ENCODE peak calls at places on chromosomes 2 and 18, in eight cellular contexts. One of them, this sample, is unnamed. For H3K9me3, the result is how much of the 10 kb centered on the place peaks cover.

GRCh38 chr2:219997341-219997851 is 370.0 kb downstream of the SLC4A3 start:
- DNase-seq in fibroblast of lung: peak
- DNase-seq in neural progenitor cell: peak
- DNase-seq in IMR-90: peak
- DNase-seq in mammary epithelial cell: peak
- DNase-seq in K562: peak
- DNase-seq in GM23248: peak
- DNase-seq in HCT116: no peak
- DNase-seq in this sample: peak

GRCh38 chr2:86360781-86361180 is 23.4 kb upstream of the REEP1 start:
- DNase-seq in fibroblast of lung: no peak
- DNase-seq in neural progenitor cell: peak
- DNase-seq in IMR-90: no peak
- DNase-seq in mammary epithelial cell: no peak
- DNase-seq in K562: no peak
- DNase-seq in GM23248: no peak
- DNase-seq in HCT116: no peak
- DNase-seq in this sample: no peak

GRCh38 chr2:47403829-47404228 is 873 bp downstream of the MSH2 start:
- DNase-seq in fibroblast of lung: no peak
- DNase-seq in neural progenitor cell: no peak
- DNase-seq in IMR-90: peak
- DNase-seq in mammary epithelial cell: no peak
- DNase-seq in K562: peak
- DNase-seq in GM23248: no peak
- DNase-seq in HCT116: no peak
- DNase-seq in this sample: peak

GRCh38 chr2:109098251-109098920 is 30.6 kb upstream of the SH3RF3 start:
- DNase-seq in fibroblast of lung: peak
- DNase-seq in neural progenitor cell: peak
- DNase-seq in IMR-90: peak
- DNase-seq in mammary epithelial cell: peak
- DNase-seq in K562: no peak
- DNase-seq in GM23248: peak
- DNase-seq in HCT116: no peak
- DNase-seq in this sample: no peak

GRCh38 chr2:136212426-136213378 is 94.8 kb upstream of the CXCR4 start:
- DNase-seq in fibroblast of lung: no peak
- DNase-seq in neural progenitor cell: no peak
- DNase-seq in IMR-90: no peak
- DNase-seq in mammary epithelial cell: no peak
- DNase-seq in K562: no peak
- DNase-seq in GM23248: no peak
- DNase-seq in HCT116: no peak
- DNase-seq in this sample: no peak

GRCh38 chr2:31384771-31385276 is 29.7 kb downstream of the XDH start:
- DNase-seq in fibroblast of lung: peak
- DNase-seq in neural progenitor cell: no peak
- DNase-seq in IMR-90: peak
- DNase-seq in mammary epithelial cell: peak
- DNase-seq in K562: no peak
- DNase-seq in GM23248: peak
- DNase-seq in HCT116: peak
- DNase-seq in this sample: no peak

GRCh38 chr2:98560256-98560771 is 48.0 kb downstream of the COA5 start:
- DNase-seq in fibroblast of lung: peak
- DNase-seq in neural progenitor cell: no peak
- DNase-seq in IMR-90: peak
- DNase-seq in mammary epithelial cell: peak
- DNase-seq in K562: peak
- DNase-seq in GM23248: peak
- DNase-seq in HCT116: no peak
- DNase-seq in this sample: no peak

GRCh38 chr2:74834806-74835755 is 1.2 kb downstream of the HK2 start:
- DNase-seq in fibroblast of lung: peak
- DNase-seq in neural progenitor cell: peak
- DNase-seq in IMR-90: peak
- DNase-seq in mammary epithelial cell: peak
- DNase-seq in K562: peak
- DNase-seq in GM23248: peak
- DNase-seq in HCT116: no peak
- DNase-seq in this sample: peak

GRCh38 chr2:8145385-8145784 is 536.5 kb upstream of the ID2 start:
- DNase-seq in fibroblast of lung: no peak
- DNase-seq in neural progenitor cell: no peak
- DNase-seq in IMR-90: peak
- DNase-seq in mammary epithelial cell: no peak
- DNase-seq in K562: no peak
- DNase-seq in GM23248: no peak
- DNase-seq in HCT116: no peak
- DNase-seq in this sample: no peak

GRCh38 chr2:149894760-149895159 is 307.2 kb upstream of the MMADHC start:
- DNase-seq in fibroblast of lung: peak
- DNase-seq in neural progenitor cell: no peak
- DNase-seq in IMR-90: peak
- DNase-seq in mammary epithelial cell: peak
- DNase-seq in K562: no peak
- DNase-seq in GM23248: no peak
- DNase-seq in HCT116: no peak
- DNase-seq in this sample: peak

GRCh38 chr2:88218971-88219370 is 48.8 kb downstream of the THNSL2 start:
- DNase-seq in fibroblast of lung: no peak
- DNase-seq in neural progenitor cell: peak
- DNase-seq in IMR-90: no peak
- DNase-seq in mammary epithelial cell: no peak
- DNase-seq in K562: no peak
- DNase-seq in GM23248: no peak
- DNase-seq in HCT116: no peak
- DNase-seq in this sample: no peak

GRCh38 chr18:37698508-37699035 is 133.0 kb upstream of the CELF4 start:
- DNase-seq in fibroblast of lung: no peak
- DNase-seq in neural progenitor cell: no peak
- DNase-seq in IMR-90: no peak
- DNase-seq in mammary epithelial cell: no peak
- DNase-seq in K562: no peak
- DNase-seq in GM23248: no peak
- DNase-seq in HCT116: no peak
- DNase-seq in this sample: no peak

GRCh38 chr18:54734059-54734458 is 94.2 kb upstream of the RAB27B start:
- DNase-seq in fibroblast of lung: peak
- DNase-seq in neural progenitor cell: no peak
- DNase-seq in IMR-90: peak
- DNase-seq in mammary epithelial cell: peak
- DNase-seq in K562: peak
- DNase-seq in GM23248: peak
- DNase-seq in HCT116: no peak
- DNase-seq in this sample: no peak

GRCh38 chr2:158191076-158191566 is 89.4 kb downstream of the UPP2 start:
- DNase-seq in fibroblast of lung: peak
- DNase-seq in neural progenitor cell: peak
- DNase-seq in IMR-90: no peak
- DNase-seq in mammary epithelial cell: no peak
- DNase-seq in K562: no peak
- DNase-seq in GM23248: peak
- DNase-seq in HCT116: peak
- DNase-seq in this sample: peak

GRCh38 chr2:20184067-20184938 is 40.6 kb downstream of the SDC1 start:
- DNase-seq in fibroblast of lung: peak
- DNase-seq in neural progenitor cell: no peak
- DNase-seq in IMR-90: peak
- DNase-seq in mammary epithelial cell: peak
- DNase-seq in K562: no peak
- DNase-seq in GM23248: peak
- DNase-seq in HCT116: no peak
- DNase-seq in this sample: no peak

GRCh38 chr2:10272464-10272863 is 30.2 kb upstream of the HPCAL1 start:
- DNase-seq in fibroblast of lung: no peak
- DNase-seq in neural progenitor cell: no peak
- DNase-seq in IMR-90: no peak
- DNase-seq in mammary epithelial cell: no peak
- DNase-seq in K562: no peak
- DNase-seq in GM23248: no peak
- DNase-seq in HCT116: no peak
- DNase-seq in this sample: no peak

GRCh38 chr2:14693874-14694273 is 61.4 kb downstream of the LRATD1 start:
- DNase-seq in fibroblast of lung: no peak
- DNase-seq in neural progenitor cell: no peak
- DNase-seq in IMR-90: no peak
- DNase-seq in mammary epithelial cell: no peak
- DNase-seq in K562: no peak
- DNase-seq in GM23248: no peak
- DNase-seq in HCT116: no peak
- DNase-seq in this sample: no peak

GRCh38 chr2:47226124-47227040 is 71.3 kb upstream of the STPG4 start:
- DNase-seq in fibroblast of lung: no peak
- DNase-seq in neural progenitor cell: no peak
- DNase-seq in IMR-90: peak
- DNase-seq in mammary epithelial cell: no peak
- DNase-seq in K562: no peak
- DNase-seq in GM23248: no peak
- DNase-seq in HCT116: no peak
- DNase-seq in this sample: no peak

GRCh38 chr2:15038373-15039364 is 406.2 kb downstream of the LRATD1 start:
- DNase-seq in fibroblast of lung: peak
- DNase-seq in neural progenitor cell: no peak
- DNase-seq in IMR-90: peak
- DNase-seq in mammary epithelial cell: no peak
- DNase-seq in K562: no peak
- DNase-seq in GM23248: no peak
- DNase-seq in HCT116: no peak
- DNase-seq in this sample: no peak

GRCh38 chr2:1929001-1929400 is 184.7 kb upstream of the PXDN start:
- DNase-seq in fibroblast of lung: no peak
- DNase-seq in neural progenitor cell: no peak
- DNase-seq in IMR-90: no peak
- DNase-seq in mammary epithelial cell: no peak
- DNase-seq in K562: no peak
- DNase-seq in GM23248: no peak
- DNase-seq in HCT116: no peak
- DNase-seq in this sample: no peak

GRCh38 chr18:58808349-58808748 is 56.3 kb upstream of the ZNF532 start:
- DNase-seq in fibroblast of lung: no peak
- DNase-seq in neural progenitor cell: no peak
- DNase-seq in IMR-90: no peak
- DNase-seq in mammary epithelial cell: no peak
- DNase-seq in K562: no peak
- DNase-seq in GM23248: no peak
- DNase-seq in HCT116: no peak
- DNase-seq in this sample: no peak

GRCh38 chr2:164802095-164802744 is 39.4 kb downstream of the COBLL1 start:
- DNase-seq in fibroblast of lung: no peak
- DNase-seq in neural progenitor cell: no peak
- DNase-seq in IMR-90: no peak
- DNase-seq in mammary epithelial cell: no peak
- DNase-seq in K562: no peak
- DNase-seq in GM23248: no peak
- DNase-seq in HCT116: no peak
- DNase-seq in this sample: no peak

GRCh38 chr2:84971799-84972790 is 1.1 kb downstream of the KCMF1 start:
- DNase-seq in fibroblast of lung: peak
- DNase-seq in neural progenitor cell: peak
- DNase-seq in IMR-90: peak
- DNase-seq in mammary epithelial cell: no peak
- DNase-seq in K562: no peak
- DNase-seq in GM23248: peak
- DNase-seq in HCT116: no peak
- DNase-seq in this sample: peak

DNA sequence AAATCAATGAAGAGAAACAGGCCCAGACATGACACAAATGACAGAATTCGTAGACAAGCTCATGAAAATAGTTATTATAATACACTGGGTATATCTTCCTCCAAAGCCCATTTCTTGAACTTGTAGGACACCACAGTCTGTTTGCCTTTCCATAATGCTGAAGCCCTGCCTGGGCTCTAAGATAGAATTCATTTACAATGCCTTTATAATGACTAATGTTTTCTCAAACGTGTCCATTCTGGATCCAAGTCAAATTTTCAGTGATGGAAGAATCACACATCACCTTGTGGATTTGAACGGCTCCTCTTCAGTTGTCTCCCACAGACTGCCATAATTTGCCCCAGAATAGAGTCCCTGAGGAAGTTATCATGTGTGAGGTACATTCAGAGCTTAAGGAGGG is 38.1 kb downstream of the CASP8 start:
- DNase-seq in fibroblast of lung: peak
- DNase-seq in neural progenitor cell: no peak
- DNase-seq in IMR-90: peak
- DNase-seq in mammary epithelial cell: peak
- DNase-seq in K562: no peak
- DNase-seq in GM23248: peak
- DNase-seq in HCT116: no peak
- DNase-seq in this sample: no peak
- H3K9me3 ChIP-seq in fibroblast of lung: under half
- H3K9me3 ChIP-seq in neural progenitor cell: under half
- H3K9me3 ChIP-seq in IMR-90: under half
- H3K9me3 ChIP-seq in mammary epithelial cell: under half
- H3K9me3 ChIP-seq in K562: under half
- H3K9me3 ChIP-seq in GM23248: under half
- H3K9me3 ChIP-seq in HCT116: under half
- H3K9me3 ChIP-seq in this sample: under half

DNA sequence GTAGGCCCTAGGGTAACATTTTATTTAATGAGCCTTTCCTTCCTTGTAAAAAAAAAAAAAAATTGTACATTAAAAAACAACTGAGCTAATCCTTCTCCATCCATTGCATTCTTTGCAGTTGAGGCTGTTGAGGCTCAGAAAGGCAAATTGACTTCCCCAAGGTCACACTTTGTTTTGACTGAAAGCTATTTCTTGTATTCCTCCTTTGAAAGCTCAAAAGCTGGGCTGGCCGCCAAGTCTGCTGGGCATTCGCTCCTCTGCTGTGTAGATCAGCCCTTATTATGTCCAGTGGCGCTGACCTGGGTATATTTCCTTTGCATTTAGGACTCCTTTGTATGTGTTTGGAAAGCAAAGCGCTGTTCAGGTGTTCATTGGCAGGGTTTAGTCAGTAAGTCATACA is 44.0 kb downstream of the SGPP2 start:
- DNase-seq in fibroblast of lung: peak
- DNase-seq in neural progenitor cell: no peak
- DNase-seq in IMR-90: no peak
- DNase-seq in mammary epithelial cell: no peak
- DNase-seq in K562: no peak
- DNase-seq in GM23248: peak
- DNase-seq in HCT116: no peak
- DNase-seq in this sample: no peak
- H2AFZ ChIP-seq in fibroblast of lung: no peak
- H2AFZ ChIP-seq in neural progenitor cell: no peak
- H2AFZ ChIP-seq in IMR-90: no peak
- H2AFZ ChIP-seq in mammary epithelial cell: no peak
- H2AFZ ChIP-seq in K562: no peak
- H2AFZ ChIP-seq in GM23248: no peak
- H2AFZ ChIP-seq in HCT116: no peak
- H2AFZ ChIP-seq in this sample: no peak

GRCh38 chr2:45699032-45699658 is 47.7 kb downstream of the PRKCE start:
- DNase-seq in fibroblast of lung: peak
- DNase-seq in neural progenitor cell: peak
- DNase-seq in IMR-90: peak
- DNase-seq in mammary epithelial cell: peak
- DNase-seq in K562: no peak
- DNase-seq in GM23248: peak
- DNase-seq in HCT116: no peak
- DNase-seq in this sample: no peak
- H3K9ac ChIP-seq in fibroblast of lung: no peak
- H3K9ac ChIP-seq in neural progenitor cell: no peak
- H3K9ac ChIP-seq in IMR-90: no peak
- H3K9ac ChIP-seq in mammary epithelial cell: no peak
- H3K9ac ChIP-seq in K562: no peak
- H3K9ac ChIP-seq in GM23248: peak
- H3K9ac ChIP-seq in HCT116: no peak
- H3K9ac ChIP-seq in this sample: no peak

GRCh38 chr18:79733996-79734770 is 54.6 kb downstream of the CTDP1 start:
- DNase-seq in fibroblast of lung: no peak
- DNase-seq in neural progenitor cell: no peak
- DNase-seq in IMR-90: no peak
- DNase-seq in mammary epithelial cell: no peak
- DNase-seq in K562: no peak
- DNase-seq in GM23248: no peak
- DNase-seq in HCT116: no peak
- DNase-seq in this sample: no peak
- H3K9me3 ChIP-seq in fibroblast of lung: under half
- H3K9me3 ChIP-seq in neural progenitor cell: under half
- H3K9me3 ChIP-seq in IMR-90: under half
- H3K9me3 ChIP-seq in mammary epithelial cell: under half
- H3K9me3 ChIP-seq in K562: under half
- H3K9me3 ChIP-seq in GM23248: under half
- H3K9me3 ChIP-seq in HCT116: under half
- H3K9me3 ChIP-seq in this sample: under half

This sample was measured in DND-41.